ENCODE peak calls at places on chromosomes 2 and 18, in six cellular contexts. N, W, J, M, K and V are unnamed samples.

GRCh38 chr2:242004223-242004901 is 134.8 kb downstream of the RTP5 start:
- DNase-seq in J (no peak), N (no peak), M (no peak), K (no peak), W (no peak), V (no peak)

GRCh38 chr2:48504647-48505327 is 25.2 kb upstream of the STON1 start:
- DNase-seq in K (no peak), N (no peak), M (no peak), W (no peak), J (no peak), V (no peak)

GRCh38 chr2:42009657-42010580 is 37.9 kb upstream of the PKDCC start:
- DNase-seq in K (no peak), M (no peak), W (no peak), N (no peak), J (no peak), V (no peak)

GRCh38 chr2:130759906-130760753 is 4.8 kb downstream of the AMER3 start:
- DNase-seq in M (no peak), N (no peak), W (no peak), K (no peak), J (no peak), V (no peak)

GRCh38 chr2:201465524-201465971 is 14.0 kb downstream of the STRADB start:
- DNase-seq in N (no peak), K (no peak), M (no peak), W (no peak), J (no peak), V (no peak)

GRCh38 chr2:162092656-162093556 is 18.9 kb upstream of the DPP4 start:
- DNase-seq in N (peak; percentile 37), J (no peak), K (no peak), M (peak; percentile 99), W (no peak), V (no peak)

GRCh38 chr2:64831134-64831976 is 157.8 kb upstream of the SLC1A4 start:
- DNase-seq in J (peak; percentile 85), N (peak; percentile 77), W (peak; percentile 89), M (peak; percentile 93), K (peak; percentile 88), V (no peak)

GRCh38 chr2:191171291-191171690 is 20.5 kb upstream of the STAT4 start:
- DNase-seq in K (no peak), W (no peak), J (no peak), M (no peak), N (no peak), V (no peak)

GRCh38 chr2:12507295-12507694 is 209.4 kb upstream of the TRIB2 start:
- DNase-seq in W (no peak), J (no peak), K (no peak), M (peak; percentile 95), N (no peak), V (no peak)

GRCh38 chr2:18922276-18922675 is 332.9 kb upstream of the NT5C1B start:
- DNase-seq in K (no peak), J (no peak), W (no peak), N (no peak), M (no peak), V (no peak)

GRCh38 chr2:226837787-226838603 is 2.1 kb downstream of the RHBDD1 start:
- DNase-seq in N (no peak), W (no peak), M (no peak), J (no peak), K (no peak), V (no peak)

GRCh38 chr2:120317180-120317533 is 28.8 kb upstream of the INHBB start:
- DNase-seq in W (no peak), N (no peak), M (no peak), J (no peak), K (no peak), V (no peak)

GRCh38 chr2:54109848-54110247 is 5.6 kb upstream of the ACYP2 start:
- DNase-seq in M (no peak), K (no peak), N (no peak), J (no peak), W (no peak), V (no peak)

GRCh38 chr2:122748552-122749011 is 993.1 kb downstream of the TSN start:
- DNase-seq in W (peak; percentile 15), M (peak; percentile 94), N (no peak), K (peak; percentile 35), J (peak; percentile 36), V (no peak)

GRCh38 chr2:145692971-145693478 is 1173.1 kb upstream of the ZEB2 start:
- DNase-seq in W (no peak), N (no peak), J (no peak), K (peak; percentile 18), M (peak; percentile 98), V (no peak)

GRCh38 chr18:267380-267687 is 513 bp downstream of the THOC1 start:
- DNase-seq in M (peak; percentile 22), N (no peak), J (no peak), W (no peak), K (no peak), V (no peak)

GRCh38 chr2:105768961-105769452 is 24.3 kb downstream of the NCK2 start:
- DNase-seq in W (no peak), J (no peak), M (peak; percentile 48), K (no peak), N (no peak), V (no peak)

GRCh38 chr2:168683996-168684395 is 118.4 kb upstream of the NOSTRIN start:
- DNase-seq in W (no peak), J (no peak), K (no peak), M (no peak), N (no peak), V (no peak)

GRCh38 chr2:168685619-168686453 is 116.6 kb upstream of the NOSTRIN start:
- DNase-seq in J (no peak), N (no peak), M (no peak), W (no peak), K (no peak), V (no peak)

GRCh38 chr2:168686485-168687191 is 115.8 kb upstream of the NOSTRIN start:
- DNase-seq in K (no peak), M (peak; percentile 43), J (no peak), W (no peak), N (no peak), V (no peak)

GRCh38 chr2:168684921-168685618 is 117.4 kb upstream of the NOSTRIN start:
- DNase-seq in K (no peak), W (no peak), M (no peak), N (no peak), J (no peak), V (no peak)

DNA sequence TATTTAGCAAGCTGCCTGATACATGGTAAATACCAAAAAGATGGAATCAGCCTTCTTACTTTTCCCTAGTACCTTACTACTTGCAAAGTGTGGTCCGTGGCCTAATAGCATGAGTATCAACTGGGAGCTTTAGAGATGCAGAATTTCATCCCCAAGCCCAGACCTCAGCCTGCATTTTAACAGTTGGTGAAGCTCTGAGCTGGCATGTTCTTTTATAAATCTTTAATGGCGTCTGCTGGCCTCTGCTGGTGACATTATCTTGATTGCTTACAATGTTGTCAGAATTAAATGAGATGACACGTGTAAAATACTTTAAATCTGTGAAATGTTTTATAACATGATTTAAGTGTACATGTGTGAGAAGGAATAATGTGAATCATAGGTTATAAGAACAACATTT is 115.1 kb upstream of the NOSTRIN start:
- DNase-seq in N (no peak), W (no peak), K (no peak), M (peak; percentile 27), J (no peak), V (no peak)
- TF ChIP-seq CTCF in N (peak; percentile 40), W (no peak), K (peak; percentile 49), M (no peak), J (peak; percentile 44), V (peak; percentile 18)

DNA sequence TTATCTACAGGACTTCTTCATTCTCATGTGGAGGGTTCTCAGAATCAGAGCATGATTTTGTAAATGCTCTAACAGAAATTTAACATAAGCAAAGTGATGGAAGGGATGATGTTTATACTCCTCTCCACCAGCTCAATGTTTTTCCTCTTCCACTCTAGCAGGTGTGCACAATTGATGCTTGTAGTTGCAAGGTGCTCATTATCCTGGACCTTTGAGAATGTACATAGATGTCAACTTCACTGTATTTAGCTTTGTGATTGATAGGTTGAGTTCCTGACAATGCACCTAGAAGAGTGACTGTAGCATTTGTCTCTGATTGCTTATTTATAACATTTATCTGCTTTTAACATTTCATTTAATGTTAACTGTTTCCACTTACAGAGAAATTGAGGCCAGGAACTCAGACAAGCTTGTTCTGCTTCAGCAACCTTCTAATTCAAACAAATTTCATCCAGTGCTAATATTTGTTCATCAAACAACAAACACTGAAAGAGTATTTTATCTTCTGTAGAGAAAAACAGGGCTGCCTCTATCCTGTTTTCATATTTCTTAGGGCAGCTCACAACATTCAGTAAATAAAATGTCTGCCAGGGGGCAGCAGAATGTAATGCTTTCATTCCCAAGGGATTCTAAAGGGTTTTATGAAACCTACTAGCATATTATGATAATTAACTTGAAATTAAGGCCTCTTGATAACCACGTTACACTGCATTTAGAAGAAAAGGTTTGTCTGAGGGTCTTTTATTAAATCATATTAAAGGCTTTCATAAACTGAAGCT is 127.9 kb upstream of the NOL4 start:
- DNase-seq in N (no peak), M (no peak), W (no peak), J (no peak), K (no peak), V (no peak)
- TF ChIP-seq CTCF in N (peak; percentile 51), M (no peak), W (no peak), J (peak; percentile 64), K (peak; percentile 21), V (peak; percentile 39)

GRCh38 chr2:134724341-134724740 is 5.5 kb upstream of the TMEM163 start:
- DNase-seq in M (no peak), K (no peak), N (no peak), W (no peak), J (no peak), V (no peak)

GRCh38 chr2:134718095-134718955 is 475 bp downstream of the TMEM163 start:
- DNase-seq in N (peak; percentile 16), K (no peak), W (peak; percentile 50), M (no peak), J (peak; percentile 46), V (no peak)

GRCh38 chr2:134721596-134721995 is 2.8 kb upstream of the TMEM163 start:
- DNase-seq in J (no peak), M (no peak), K (no peak), N (no peak), W (no peak), V (no peak)

GRCh38 chr2:134718956-134719814 is at the start of gene TMEM163:
- DNase-seq in W (peak; percentile 54), J (peak; percentile 60), M (no peak), K (no peak), N (no peak), V (no peak)

GRCh38 chr2:134722728-134723127 is 3.9 kb upstream of the TMEM163 start:
- DNase-seq in W (peak; percentile 56), M (no peak), N (no peak), K (no peak), J (peak; percentile 57), V (no peak)
- TF ChIP-seq CTCF in W (peak; percentile 53), M (peak; percentile 12), N (no peak), K (peak; percentile 48), J (peak; percentile 68), V (peak; percentile 63)

GRCh38 chr2:239307921-239308620 is 92.7 kb downstream of the HDAC4 start:
- DNase-seq in W (no peak), K (no peak), N (no peak), J (peak; percentile 15), M (no peak), V (peak; percentile 51)

GRCh38 chr2:239310401-239311061 is 90.3 kb downstream of the HDAC4 start:
- DNase-seq in N (peak; percentile 6), M (no peak), J (peak; percentile 12), K (no peak), W (no peak), V (peak; percentile 44)

GRCh38 chr2:239309398-239310245 is 91.2 kb downstream of the HDAC4 start:
- DNase-seq in N (no peak), W (no peak), J (peak; percentile 18), M (no peak), K (no peak), V (peak; percentile 65)

GRCh38 chr2:239307221-239307569 is 93.6 kb downstream of the HDAC4 start:
- DNase-seq in K (no peak), N (no peak), W (no peak), J (no peak), M (no peak), V (no peak)

GRCh38 chr2:239308696-239309397 is 92.0 kb downstream of the HDAC4 start:
- DNase-seq in M (no peak), K (no peak), J (peak; percentile 28), N (no peak), W (no peak), V (peak; percentile 60)
- TF ChIP-seq CTCF in M (no peak), K (no peak), J (no peak), N (peak; percentile 31), W (no peak), V (no peak)